ENCODE peak calls at places on chromosomes 4 and X, in nine cellular contexts. J is left cardiac atrium; Y is T-cell; M is heart left ventricle; G is effector memory CD8-positive, alpha-beta T cell; F is memory B cell; Z is Right ventricle myocardium inferior; I is sciatic nerve; D is GM12878. Q is an unnamed sample.

GRCh38 chr4:54165438-54165837 is 63.7 kb upstream of the PDGFRA start:
- ATAC-seq in I (no peak), Y (no peak), M (peak), Z (no peak), D (no peak), G (no peak), F (no peak), J (no peak), Q (peak)

GRCh38 chr4:38948551-38948950 is 80.9 kb downstream of the FAM114A1 start:
- ATAC-seq in D (no peak), F (no peak), J (peak), M (peak), G (no peak), I (peak), Y (no peak), Z (peak), Q (peak)

GRCh38 chrX:2462780-2463179 is 38.0 kb downstream of the DHRSX start:
- ATAC-seq in Y (no peak), Z (no peak), G (no peak), I (peak), D (no peak), M (no peak), J (no peak), F (no peak), Q (no peak)

GRCh38 chrX:45517090-45517973 is 316.7 kb upstream of the DIPK2B start:
- ATAC-seq in D (no peak), J (no peak), I (no peak), Y (no peak), G (no peak), F (no peak), M (no peak), Z (no peak), Q (no peak)

GRCh38 chr4:143431526-143432257 is 81.8 kb upstream of the SMARCA5 start:
- ATAC-seq in J (no peak), D (no peak), Y (no peak), M (no peak), I (no peak), G (no peak), F (no peak), Z (no peak), Q (no peak)

GRCh38 chrX:111869639-111870034 is 6.3 kb upstream of the TRPC5OS start:
- ATAC-seq in Z (peak), D (peak), I (peak), G (no peak), F (no peak), Y (no peak), J (peak), M (peak), Q (peak)

GRCh38 chr4:140357868-140358267 is 15.6 kb upstream of the SCOC start:
- ATAC-seq in F (no peak), J (no peak), G (no peak), Z (no peak), Y (no peak), I (no peak), M (no peak), D (no peak), Q (no peak)

GRCh38 chr4:176270669-176271068 is 1.6 kb upstream of the ASB5 start:
- ATAC-seq in I (no peak), F (no peak), Y (no peak), M (peak), D (peak), J (no peak), G (no peak), Z (no peak), Q (peak)

GRCh38 chr4:6731780-6732179 is 15.8 kb downstream of the BLOC1S4 start:
- ATAC-seq in G (no peak), F (no peak), J (no peak), D (no peak), Z (no peak), M (no peak), Y (no peak), I (no peak), Q (no peak)

GRCh38 chr4:138267835-138268234 is 25.7 kb upstream of the SLC7A11 start:
- ATAC-seq in Y (no peak), F (no peak), M (no peak), D (no peak), J (no peak), I (no peak), G (no peak), Z (no peak), Q (no peak)

GRCh38 chrX:103651374-103651773 is 22.6 kb downstream of the TCEAL1 start:
- ATAC-seq in M (no peak), G (no peak), Y (no peak), F (no peak), I (no peak), D (no peak), J (no peak), Z (no peak), Q (no peak)

GRCh38 chr4:110128092-110128989 is 70.1 kb downstream of the ELOVL6 start:
- ATAC-seq in I (no peak), Y (no peak), D (no peak), M (no peak), Z (no peak), F (no peak), J (no peak), G (no peak), Q (no peak)

GRCh38 chrX:154730271-154730883 is 20.5 kb downstream of the GAB3 start:
- ATAC-seq in Z (peak), J (peak), Y (no peak), I (peak), D (no peak), M (peak), F (no peak), G (no peak), Q (peak)

GRCh38 chrX:52574416-52575275 is 57.8 kb upstream of the XAGE1B start:
- ATAC-seq in F (no peak), I (no peak), M (peak), Y (no peak), D (peak), G (no peak), Z (no peak), J (no peak), Q (no peak)

GRCh38 chr4:42579903-42580302 is 77.0 kb downstream of the ATP8A1 start:
- ATAC-seq in I (no peak), F (no peak), D (no peak), J (no peak), M (no peak), Y (no peak), Z (no peak), G (no peak), Q (no peak)

GRCh38 chrX:12153317-12153716 is 15.0 kb downstream of the FRMPD4 start:
- ATAC-seq in I (no peak), Z (no peak), F (no peak), J (no peak), D (no peak), M (no peak), Y (no peak), G (no peak), Q (no peak)

GRCh38 chr4:7187691-7188090 is 4.6 kb upstream of the SORCS2 start:
- ATAC-seq in J (no peak), Z (no peak), Y (no peak), D (no peak), G (no peak), I (no peak), F (no peak), M (no peak), Q (no peak)

GRCh38 chr4:108370291-108370690 is 201.6 kb upstream of the LEF1 start:
- ATAC-seq in I (no peak), F (no peak), Z (no peak), G (peak), Y (peak), J (no peak), M (no peak), D (no peak), Q (no peak)

Q was measured in gastroesophageal sphincter.